ENCODE peak calls at places on chromosomes 1 and 21, in five cellular contexts. W, P, J, T and V are unnamed samples.

GRCh38 chr1:206032356-206033140 is 8.9 kb upstream of the CTSE start:
- DNase-seq in W (no peak), P (peak; percentile 6), J (no peak), T (no peak), V (no peak)

GRCh38 chr1:36529762-36530260 is 47.1 kb upstream of the CSF3R start:
- DNase-seq in W (no peak), P (no peak), J (no peak), T (no peak), V (no peak)

GRCh38 chr1:91553196-91553595 is 52.5 kb downstream of the CDC7 start:
- DNase-seq in W (no peak), P (peak; percentile 47), J (no peak), T (peak; percentile 40), V (no peak)

GRCh38 chr1:224564491-224565084 is 51.5 kb upstream of the CNIH3 start:
- DNase-seq in W (no peak), P (no peak), J (no peak), T (no peak), V (no peak)

GRCh38 chr1:161915051-161915503 is 108.6 kb downstream of the OLFML2B start:
- DNase-seq in W (no peak), P (no peak), J (no peak), T (no peak), V (no peak)

GRCh38 chr1:226542623-226543103 is 5.9 kb upstream of the STUM start:
- DNase-seq in W (no peak), P (no peak), J (no peak), T (no peak), V (no peak)

GRCh38 chr1:79457825-79458224 is 451.3 kb upstream of the ADGRL4 start:
- DNase-seq in W (no peak), P (no peak), J (no peak), T (no peak), V (no peak)

GRCh38 chr1:95233737-95234493 is at the start of gene RWDD3:
- DNase-seq in W (peak; percentile 65), P (peak; percentile 85), J (peak; percentile 94), T (peak; percentile 71), V (peak; percentile 25)

GRCh38 chr1:201371841-201372240 is 5.6 kb downstream of the TNNT2 start:
- DNase-seq in W (no peak), P (no peak), J (no peak), T (no peak), V (no peak)

GRCh38 chr1:25616932-25617625 is 488 bp downstream of the MAN1C1 start:
- DNase-seq in W (no peak), P (no peak), J (peak; percentile 63), T (no peak), V (no peak)

GRCh38 chr1:198937231-198938031 is 298.6 kb downstream of the PTPRC start:
- DNase-seq in W (peak; percentile 76), P (peak; percentile 97), J (no peak), T (peak; percentile 96), V (peak; percentile 66)

GRCh38 chr21:17780539-17780938 is 38.6 kb downstream of the C21orf91 start:
- DNase-seq in W (no peak), P (peak; percentile 8), J (no peak), T (peak; percentile 4), V (peak; percentile 11)

GRCh38 chr1:193971595-193971994 is 785.2 kb upstream of the B3GALT2 start:
- DNase-seq in W (no peak), P (peak; percentile 96), J (no peak), T (peak; percentile 95), V (peak; percentile 88)

GRCh38 chr1:30183895-30184294 is 539.5 kb downstream of the MATN1 start:
- DNase-seq in W (no peak), P (no peak), J (no peak), T (no peak), V (no peak)

GRCh38 chr1:172724746-172725613 is 66.1 kb downstream of the FASLG start:
- DNase-seq in W (no peak), P (no peak), J (no peak), T (no peak), V (no peak)
- TF ChIP-seq CTCF in W (no peak), P (no peak), J (no peak), T (no peak), V (no peak)

GRCh38 chr1:145962157-145963102 is 1.9 kb downstream of the ANKRD34A start:
- DNase-seq in W (no peak), P (no peak), J (peak; percentile 83), T (no peak), V (no peak)
- TF ChIP-seq EZH2 in W (no peak), P (no peak), J (no peak), T (no peak), V (no peak)

GRCh38 chr1:74399249-74399648 is 113.2 kb downstream of the LRRC53 start:
- DNase-seq in W (no peak), P (no peak), J (no peak), T (no peak), V (no peak)

GRCh38 chr1:74392848-74393247 is 119.6 kb downstream of the LRRC53 start:
- DNase-seq in W (no peak), P (no peak), J (no peak), T (no peak), V (no peak)

GRCh38 chr1:74396942-74397341 is 115.5 kb downstream of the LRRC53 start:
- DNase-seq in W (no peak), P (no peak), J (no peak), T (no peak), V (no peak)

GRCh38 chr1:74395492-74395891 is 116.9 kb downstream of the LRRC53 start:
- DNase-seq in W (no peak), P (peak; percentile 27), J (no peak), T (peak; percentile 8), V (no peak)

GRCh38 chr1:74396462-74396861 is 115.9 kb downstream of the LRRC53 start:
- DNase-seq in W (no peak), P (no peak), J (no peak), T (no peak), V (no peak)
- TF ChIP-seq CTCF in W (no peak), P (no peak), J (no peak), T (no peak), V (no peak)

GRCh38 chr1:202643397-202644218 is 66.6 kb downstream of the SYT2 start:
- DNase-seq in W (no peak), P (no peak), J (peak; percentile 33), T (no peak), V (no peak)
- TF ChIP-seq EZH2 in W (no peak), P (peak; percentile 36), J (no peak), T (peak; percentile 69), V (no peak)

GRCh38 chr1:210596641-210597040 is 267.9 kb downstream of the HHAT start:
- DNase-seq in W (no peak), P (no peak), J (no peak), T (no peak), V (no peak)
- TF ChIP-seq CTCF in W (no peak), P (no peak), J (no peak), T (no peak), V (no peak)